ENCODE peak calls at places on chromosomes 12 and 14, in nine cellular contexts. M, T, Y, N, W, C, Q, P and S are unnamed samples.

GRCh38 chr12:52906049-52906645 is 1.3 kb upstream of the KRT8 start:
- DNase-seq in M (no peak), T (no peak), Y (peak; percentile 77), N (no peak), W (no peak), C (no peak), Q (no peak), P (peak; percentile 39), S (no peak)

GRCh38 chr12:27177716-27178115 is 66.4 kb upstream of the STK38L start:
- DNase-seq in M (peak; percentile 71), T (peak; percentile 79), Y (peak; percentile 5), N (no peak), W (no peak), C (peak; percentile 85), Q (no peak), P (no peak), S (peak; percentile 37)

GRCh38 chr14:24430143-24430681 is 458 bp downstream of the KHNYN start:
- DNase-seq in M (peak; percentile 84), T (peak; percentile 59), Y (no peak), N (peak; percentile 85), W (peak; percentile 74), C (peak; percentile 71), Q (peak; percentile 86), P (peak; percentile 79), S (peak; percentile 44)

GRCh38 chr12:14904854-14905253 is 19.2 kb upstream of the MGP start:
- DNase-seq in M (no peak), T (no peak), Y (no peak), N (no peak), W (no peak), C (no peak), Q (no peak), P (no peak), S (no peak)

GRCh38 chr12:15772405-15773018 is 16.7 kb downstream of the EPS8 start:
- DNase-seq in M (peak; percentile 47), T (no peak), Y (no peak), N (no peak), W (no peak), C (peak; percentile 54), Q (no peak), P (no peak), S (no peak)

GRCh38 chr14:102901633-102902032 is 20.8 kb upstream of the AMN start:
- DNase-seq in M (no peak), T (no peak), Y (no peak), N (no peak), W (no peak), C (no peak), Q (no peak), P (no peak), S (no peak)

GRCh38 chr14:105495990-105496830 is 5.2 kb downstream of the TEDC1 start:
- DNase-seq in M (no peak), T (no peak), Y (no peak), N (peak; percentile 39), W (no peak), C (no peak), Q (no peak), P (peak; percentile 18), S (no peak)

GRCh38 chr12:120579179-120579578 is 2.0 kb downstream of the POP5 start:
- DNase-seq in M (no peak), T (no peak), Y (no peak), N (no peak), W (no peak), C (no peak), Q (no peak), P (no peak), S (no peak)

GRCh38 chr14:76203086-76204001 is 51.6 kb downstream of the GPATCH2L start:
- DNase-seq in M (peak; percentile 88), T (peak; percentile 98), Y (peak; percentile 36), N (no peak), W (no peak), C (peak; percentile 98), Q (no peak), P (no peak), S (peak; percentile 90)

GRCh38 chr12:11085419-11085818 is 6.7 kb downstream of the TAS2R43 start:
- DNase-seq in M (peak; percentile 64), T (no peak), Y (no peak), N (no peak), W (no peak), C (peak; percentile 27), Q (no peak), P (no peak), S (no peak)

GRCh38 chr14:70901218-70901772 is 6.0 kb upstream of the PCNX1 start:
- DNase-seq in M (peak; percentile 60), T (no peak), Y (no peak), N (no peak), W (no peak), C (peak; percentile 37), Q (no peak), P (no peak), S (peak; percentile 47)

GRCh38 chr12:10739157-10740118 is 16.3 kb upstream of the YBX3 start:
- DNase-seq in M (no peak), T (no peak), Y (no peak), N (no peak), W (no peak), C (no peak), Q (no peak), P (no peak), S (no peak)

GRCh38 chr14:39432619-39433451 is 602 bp upstream of the FBXO33 start:
- DNase-seq in M (peak; percentile 81), T (peak; percentile 45), Y (no peak), N (peak; percentile 94), W (peak; percentile 93), C (peak; percentile 64), Q (peak; percentile 92), P (peak; percentile 88), S (peak; percentile 70)
- TF ChIP-seq CTCF in M (peak; percentile 17), T (no peak), Y (peak; percentile 17), N (peak; percentile 26), W (no peak), C (no peak), Q (peak; percentile 50), P (no peak), S (peak; percentile 47)

GRCh38 chr14:59511916-59512530 is 27.7 kb downstream of the JKAMP start:
- DNase-seq in M (no peak), T (no peak), Y (no peak), N (no peak), W (no peak), C (no peak), Q (no peak), P (peak; percentile 71), S (no peak)
- TF ChIP-seq CTCF in M (peak; percentile 56), T (peak; percentile 81), Y (peak; percentile 36), N (peak; percentile 27), W (no peak), C (peak; percentile 59), Q (peak; percentile 39), P (peak; percentile 85), S (peak; percentile 73)

GRCh38 chr14:53792909-53793308 is 163.7 kb downstream of the BMP4 start:
- DNase-seq in M (no peak), T (no peak), Y (no peak), N (no peak), W (no peak), C (no peak), Q (no peak), P (no peak), S (no peak)
- TF ChIP-seq CTCF in M (peak; percentile 9), T (no peak), Y (no peak), N (no peak), W (no peak), C (peak; percentile 11), Q (no peak), P (peak; percentile 53), S (peak; percentile 18)

DNA sequence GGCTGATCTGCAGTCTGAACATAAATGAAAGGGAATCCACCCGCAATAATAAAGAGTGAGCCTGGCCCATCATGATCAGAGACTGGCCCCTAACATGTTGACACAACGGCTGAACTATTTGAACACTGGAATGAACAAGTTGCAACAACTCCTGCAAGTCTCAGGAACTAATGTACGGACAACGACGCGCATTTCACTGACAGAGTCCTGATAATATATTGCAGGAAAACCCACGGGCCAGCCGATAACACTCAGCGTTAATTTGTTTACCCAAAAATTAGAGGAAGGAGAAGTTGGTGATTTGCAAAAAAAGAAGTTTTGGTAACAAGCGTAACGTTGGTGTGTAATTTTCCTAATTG is 195.7 kb upstream of the BTG1 start:
- DNase-seq in M (peak; percentile 10), T (no peak), Y (peak; percentile 58), N (no peak), W (no peak), C (no peak), Q (no peak), P (no peak), S (no peak)
- TF ChIP-seq CTCF in M (no peak), T (no peak), Y (no peak), N (no peak), W (no peak), C (no peak), Q (no peak), P (no peak), S (no peak)

GRCh38 chr12:102302553-102302952 is 104.9 kb upstream of the PMCH start:
- DNase-seq in M (no peak), T (no peak), Y (no peak), N (no peak), W (no peak), C (peak; percentile 51), Q (no peak), P (no peak), S (no peak)

GRCh38 chr12:102301547-102301946 is 103.9 kb upstream of the PMCH start:
- DNase-seq in M (no peak), T (no peak), Y (no peak), N (no peak), W (no peak), C (no peak), Q (no peak), P (no peak), S (no peak)

GRCh38 chr12:102298022-102298421 is 100.4 kb upstream of the PMCH start:
- DNase-seq in M (peak; percentile 49), T (peak; percentile 43), Y (peak; percentile 59), N (no peak), W (no peak), C (peak; percentile 85), Q (no peak), P (no peak), S (peak; percentile 75)

GRCh38 chr12:102299731-102300130 is 102.1 kb upstream of the PMCH start:
- DNase-seq in M (no peak), T (no peak), Y (no peak), N (no peak), W (no peak), C (no peak), Q (no peak), P (no peak), S (peak; percentile 1)

GRCh38 chr12:102300824-102301461 is 103.3 kb upstream of the PMCH start:
- DNase-seq in M (peak; percentile 80), T (peak; percentile 65), Y (peak; percentile 23), N (no peak), W (no peak), C (peak; percentile 77), Q (no peak), P (peak; percentile 71), S (peak; percentile 60)
- TF ChIP-seq CTCF in M (peak; percentile 54), T (peak; percentile 29), Y (peak; percentile 56), N (peak; percentile 31), W (no peak), C (peak; percentile 60), Q (no peak), P (peak; percentile 72), S (peak; percentile 78)